ENCODE peak calls at places on chromosome 15, in nine cellular contexts. F is GM04504, T is GM18507, J is NCI-H1694 treated with DMSO at 0.1 percent for 48 hours, X is fibroblast of the aortic adventitia, K is erythroblast, U is aorta, G is fibroblast of lung, B is Peyer's patch. O is an unnamed sample.

GRCh38 chr15:64732156-64732860 is 43.1 kb downstream of the RBPMS2 start:
- DNase-seq in F (no peak), T (no peak), J (no peak), X (no peak), K (no peak), U (no peak), G (no peak), B (no peak), O (no peak)

GRCh38 chr15:59300618-59301139 is 72.0 kb downstream of the MYO1E start:
- DNase-seq in F (no peak), T (no peak), J (no peak), X (no peak), K (peak), U (no peak), G (peak), B (peak), O (peak)

GRCh38 chr15:31020542-31020941 is 29.1 kb upstream of the MTMR10 start:
- DNase-seq in F (no peak), T (no peak), J (no peak), X (peak), K (no peak), U (no peak), G (no peak), B (no peak), O (no peak)

GRCh38 chr15:95169701-95170459 is 938.5 kb downstream of the MCTP2 start:
- DNase-seq in F (peak), T (no peak), J (no peak), X (peak), K (no peak), U (peak), G (peak), B (peak), O (no peak)

GRCh38 chr15:68640791-68641331 is 62.1 kb downstream of the CORO2B start:
- DNase-seq in F (no peak), T (no peak), J (peak), X (peak), K (no peak), U (no peak), G (peak), B (no peak), O (peak)

GRCh38 chr15:73889053-73889452 is 15.7 kb downstream of the TBC1D21 start:
- DNase-seq in F (no peak), T (no peak), J (no peak), X (no peak), K (no peak), U (no peak), G (no peak), B (no peak), O (peak)

GRCh38 chr15:78873796-78874761 is 1.4 kb downstream of the MORF4L1 start:
- DNase-seq in F (no peak), T (no peak), J (no peak), X (no peak), K (peak), U (peak), G (no peak), B (peak), O (no peak)

GRCh38 chr15:92273732-92274131 is 119.9 kb upstream of the ST8SIA2 start:
- DNase-seq in F (no peak), T (no peak), J (no peak), X (no peak), K (no peak), U (no peak), G (no peak), B (no peak), O (no peak)

GRCh38 chr15:76221085-76221767 is 90.0 kb downstream of the ETFA start:
- DNase-seq in F (no peak), T (no peak), J (no peak), X (no peak), K (no peak), U (no peak), G (no peak), B (no peak), O (no peak)

O was measured in RWPE2.